ENCODE peak calls at places on chromosomes 7 and 10, in five cellular contexts. E is activated naive CD8-positive, alpha-beta T cell treated with anti-CD3 and anti-CD28 coated beads, Interleukin-2, amount 50 U/mL, for 24 hours; F is HEK293T; T is NCI-H1694; I is coronary artery. Y is an unnamed sample.

GRCh38 chr10:73597346-73597745 is 6.2 kb upstream of the USP54 start:
- DNase-seq in E (no peak), F (no peak), T (no peak), I (no peak), Y (no peak)

GRCh38 chr10:44516941-44517340 is 132.0 kb upstream of the CXCL12 start:
- DNase-seq in E (no peak), F (no peak), T (no peak), I (no peak), Y (no peak)

GRCh38 chr10:125201791-125202622 is 41.6 kb upstream of the CTBP2 start:
- DNase-seq in E (no peak), F (no peak), T (no peak), I (no peak), Y (no peak)

GRCh38 chr10:48239618-48240017 is 34.9 kb downstream of the FRMPD2 start:
- DNase-seq in E (no peak), F (no peak), T (no peak), I (no peak), Y (no peak)

GRCh38 chr7:38000272-38000671 is 79.8 kb downstream of the EPDR1 start:
- DNase-seq in E (no peak), F (no peak), T (no peak), I (no peak), Y (no peak)

GRCh38 chr7:154591544-154591943 is 411.4 kb downstream of the PAXIP1 start:
- DNase-seq in E (no peak), F (peak), T (no peak), I (no peak), Y (no peak)

GRCh38 chr10:70879244-70879643 is 9.1 kb downstream of the PCBD1 start:
- DNase-seq in E (no peak), F (no peak), T (no peak), I (no peak), Y (no peak)

GRCh38 chr7:150994141-150994837 is 3.5 kb downstream of the NOS3 start:
- DNase-seq in E (no peak), F (no peak), T (no peak), I (no peak), Y (no peak)

GRCh38 chr7:97014145-97014544 is 8.8 kb downstream of the DLX6 start:
- DNase-seq in E (no peak), F (no peak), T (no peak), I (no peak), Y (no peak)

GRCh38 chr7:23520582-23520981 is 11.2 kb downstream of the TRA2A start:
- DNase-seq in E (no peak), F (no peak), T (no peak), I (no peak), Y (no peak)

GRCh38 chr10:15558136-15558535 is 161.6 kb downstream of the ITGA8 start:
- DNase-seq in E (no peak), F (no peak), T (no peak), I (no peak), Y (no peak)

GRCh38 chr7:142863891-142864685 is 9.2 kb downstream of the EPHB6 start:
- DNase-seq in E (no peak), F (no peak), T (no peak), I (no peak), Y (no peak)

GRCh38 chr7:137846588-137847417 is at the start of gene DGKI:
- DNase-seq in E (no peak), F (peak), T (no peak), I (no peak), Y (no peak)